ENCODE peak calls at places on chromosome 1, in five cellular contexts. D, A, E, R and Z are unnamed samples.
A peak's percentile ranks its signal among the peaks of the same experiment; 100 is the strongest.

GRCh38 chr1:70358921-70359564 is 4.5 kb upstream of the ANKRD13C start:
- DNase-seq in D (no peak), E (no peak), A (peak; percentile 25), R (no peak), Z (no peak)

GRCh38 chr1:37037675-37038074 is 3.4 kb upstream of the GRIK3 start:
- DNase-seq in A (no peak), E (peak; percentile 76), R (no peak), D (no peak), Z (no peak)

GRCh38 chr1:37497832-37498231 is 16.7 kb downstream of the MEAF6 start:
- DNase-seq in D (no peak), E (peak; percentile 87), R (no peak), A (no peak), Z (peak; percentile 72)

GRCh38 chr1:118136511-118136937 is 48.5 kb downstream of the SPAG17 start:
- DNase-seq in E (no peak), A (peak; percentile 62), D (no peak), R (no peak), Z (no peak)

GRCh38 chr1:162629077-162629637 is 3.1 kb upstream of the DDR2 start:
- DNase-seq in R (no peak), D (no peak), A (no peak), E (no peak), Z (no peak)

GRCh38 chr1:112711041-112711440 is 4.1 kb downstream of the PPM1J start:
- DNase-seq in A (no peak), D (no peak), E (no peak), R (peak; percentile 59), Z (no peak)

GRCh38 chr1:233327938-233328660 is 575 bp downstream of the MAP3K21 start:
- DNase-seq in R (no peak), A (peak; percentile 3), E (no peak), D (no peak), Z (no peak)

GRCh38 chr1:37085393-37085792 is 51.1 kb upstream of the GRIK3 start:
- DNase-seq in A (no peak), R (no peak), E (no peak), D (no peak), Z (no peak)

GRCh38 chr1:156204686-156205085 is 8.1 kb upstream of the PMF1 start:
- DNase-seq in E (no peak), R (no peak), A (no peak), D (no peak), Z (no peak)

GRCh38 chr1:29649375-29650040 is 413.2 kb downstream of the PTPRU start:
- DNase-seq in E (peak; percentile 32), A (peak; percentile 54), R (peak; percentile 20), D (no peak), Z (peak; percentile 67)

GRCh38 chr1:92380867-92381266 is 82.0 kb downstream of the RPAP2 start:
- DNase-seq in R (no peak), E (no peak), D (no peak), A (no peak), Z (no peak)

GRCh38 chr1:32025515-32025914 is 11.8 kb downstream of the KHDRBS1 start:
- DNase-seq in R (no peak), E (no peak), A (no peak), D (no peak), Z (no peak)

GRCh38 chr1:112955678-112956502 is at the start of gene SLC16A1:
- DNase-seq in A (peak; percentile 96), R (peak; percentile 94), E (peak; percentile 75), D (peak; percentile 84), Z (peak; percentile 87)

GRCh38 chr1:201191723-201192477 is 1.3 kb downstream of the IGFN1 start:
- DNase-seq in A (peak; percentile 96), R (no peak), D (no peak), E (no peak), Z (no peak)